ENCODE peak calls at places on chromosome 4, in seven cellular contexts. X is stimulated activated CD4-positive, alpha-beta T cell treated with anti-CD3 and anti-CD28 coated beads, Interleukin-12 subunit alpha, Interleukin-12 subunit beta, amount 100 ng/mL, for 24 hours; M is EH; T is HepG2; Y is adipocyte; N is glutamatergic neuron; C is neural progenitor cell. V is an unnamed sample.
A peak's percentile ranks its signal among the peaks of the same experiment; 100 is the strongest.

GRCh38 chr4:144463236-144463635 is 182.7 kb upstream of the HHIP start:
- DNase-seq in Y (no peak), T (no peak), C (no peak), X (no peak), N (no peak), M (no peak), V (no peak)

GRCh38 chr4:156185514-156185913 is 231.8 kb upstream of the CTSO start:
- DNase-seq in X (no peak), C (no peak), M (no peak), Y (no peak), T (no peak), N (no peak), V (no peak)

GRCh38 chr4:102574317-102574716 is 73.2 kb downstream of the NFKB1 start:
- DNase-seq in M (no peak), T (no peak), C (no peak), X (no peak), N (no peak), Y (no peak), V (no peak)

GRCh38 chr4:151376540-151376939 is 32.4 kb upstream of the FHIP1A start:
- DNase-seq in M (no peak), X (no peak), N (no peak), T (no peak), Y (no peak), C (no peak), V (no peak)

GRCh38 chr4:177554966-177555574 is 112.8 kb upstream of the AGA start:
- DNase-seq in C (peak; percentile 28), M (peak; percentile 43), T (no peak), X (peak; percentile 16), Y (peak; percentile 69), N (peak; percentile 33), V (peak; percentile 32)

GRCh38 chr4:178752954-178753525 is 1310.8 kb upstream of the AGA start:
- DNase-seq in T (no peak), N (no peak), X (no peak), M (no peak), Y (no peak), C (peak; percentile 80), V (no peak)

GRCh38 chr4:183588169-183588675 is 70.8 kb downstream of the RWDD4 start:
- DNase-seq in T (no peak), N (no peak), M (peak; percentile 44), Y (peak; percentile 8), C (no peak), X (no peak), V (peak; percentile 43)

GRCh38 chr4:74320559-74321118 is 12.4 kb downstream of the EPGN start:
- DNase-seq in X (peak; percentile 3), Y (peak; percentile 83), N (no peak), C (peak; percentile 63), M (peak; percentile 67), T (peak; percentile 58), V (peak; percentile 86)

GRCh38 chr4:55038176-55038890 is 87.1 kb downstream of the KDR start:
- DNase-seq in C (no peak), N (no peak), T (no peak), Y (peak; percentile 69), M (peak; percentile 4), X (no peak), V (peak; percentile 40)

GRCh38 chr4:1723131-1723801 is 1.9 kb downstream of the TACC3 start:
- DNase-seq in Y (no peak), C (no peak), X (peak; percentile 37), T (no peak), N (no peak), M (no peak), V (no peak)

GRCh38 chr4:127698789-127699200 is 31.4 kb upstream of the SLC25A31 start:
- DNase-seq in X (no peak), T (no peak), Y (peak; percentile 66), N (no peak), C (no peak), M (peak; percentile 85), V (peak; percentile 67)

GRCh38 chr4:182015893-182016292 is 227.3 kb upstream of the TENM3 start:
- DNase-seq in M (peak; percentile 64), N (no peak), Y (no peak), T (no peak), C (no peak), X (no peak), V (peak; percentile 2)

GRCh38 chr4:6942238-6942800 is 32.7 kb downstream of the TBC1D14 start:
- DNase-seq in T (no peak), X (peak; percentile 12), N (no peak), Y (peak; percentile 97), M (peak; percentile 96), C (no peak), V (peak; percentile 99)

GRCh38 chr4:174357321-174357720 is 73.6 kb downstream of the CEP44 start:
- DNase-seq in M (no peak), X (no peak), T (no peak), Y (peak; percentile 17), C (no peak), N (no peak), V (no peak)

V was measured in renal cortical epithelial cell.